ENCODE peak calls at places on chromosomes 11 and 22, in eight cellular contexts. X, Y, J, C, K, O, G and W are unnamed samples.

GRCh38 chr22:42296381-42296853 is 26.0 kb upstream of the TCF20 start:
- DNase-seq in X (no peak), Y (no peak), J (no peak), C (peak; percentile 47), K (no peak), O (no peak), G (no peak), W (no peak)

GRCh38 chr11:47415949-47416472 is 7.6 kb downstream of the SLC39A13 start:
- DNase-seq in X (peak; percentile 94), Y (no peak), J (peak; percentile 83), C (peak; percentile 77), K (no peak), O (no peak), G (no peak), W (no peak)

GRCh38 chr11:71420455-71421241 is 27.5 kb downstream of the DHCR7 start:
- DNase-seq in X (no peak), Y (peak; percentile 37), J (no peak), C (no peak), K (peak; percentile 72), O (peak; percentile 66), G (peak; percentile 49), W (no peak)

GRCh38 chr11:100631316-100631715 is 55.8 kb upstream of the ARHGAP42 start:
- DNase-seq in X (no peak), Y (no peak), J (no peak), C (no peak), K (no peak), O (no peak), G (no peak), W (no peak)

GRCh38 chr11:75467311-75467710 is 34.3 kb upstream of the KLHL35 start:
- DNase-seq in X (no peak), Y (no peak), J (no peak), C (no peak), K (no peak), O (no peak), G (no peak), W (no peak)

GRCh38 chr22:40499187-40499753 is 128.9 kb downstream of the SGSM3 start:
- DNase-seq in X (no peak), Y (peak; percentile 44), J (no peak), C (no peak), K (no peak), O (peak; percentile 70), G (no peak), W (peak; percentile 48)

GRCh38 chr11:67282876-67283371 is 6.2 kb upstream of the ANKRD13D start:
- DNase-seq in X (peak; percentile 62), Y (no peak), J (no peak), C (peak; percentile 10), K (no peak), O (no peak), G (no peak), W (no peak)

GRCh38 chr22:36079041-36079440 is 50.4 kb upstream of the RBFOX2 start:
- DNase-seq in X (no peak), Y (no peak), J (no peak), C (no peak), K (no peak), O (no peak), G (no peak), W (no peak)

GRCh38 chr11:79919340-79919739 is 478.5 kb upstream of the TENM4 start:
- DNase-seq in X (no peak), Y (no peak), J (no peak), C (no peak), K (no peak), O (no peak), G (no peak), W (no peak)

GRCh38 chr22:25765016-25765367 is 23.0 kb downstream of the MYO18B start:
- DNase-seq in X (no peak), Y (no peak), J (no peak), C (no peak), K (no peak), O (no peak), G (no peak), W (no peak)

GRCh38 chr11:57358543-57358961 is 20.4 kb downstream of the P2RX3 start:
- DNase-seq in X (no peak), Y (no peak), J (no peak), C (no peak), K (no peak), O (peak; percentile 44), G (no peak), W (no peak)

GRCh38 chr11:112596324-112596723 is 335.7 kb upstream of the PLET1 start:
- DNase-seq in X (no peak), Y (no peak), J (no peak), C (no peak), K (peak; percentile 41), O (no peak), G (no peak), W (no peak)

GRCh38 chr11:122365545-122366380 is 249.7 kb upstream of the BLID start:
- DNase-seq in X (no peak), Y (no peak), J (no peak), C (peak; percentile 34), K (no peak), O (no peak), G (peak; percentile 23), W (no peak)

GRCh38 chr22:28237092-28237491 is 318.0 kb upstream of the PITPNB start:
- DNase-seq in X (no peak), Y (no peak), J (no peak), C (no peak), K (no peak), O (no peak), G (no peak), W (no peak)

GRCh38 chr22:39457546-39458442 is 982 bp downstream of the MGAT3 start:
- DNase-seq in X (no peak), Y (no peak), J (no peak), C (no peak), K (no peak), O (peak; percentile 51), G (peak; percentile 44), W (peak; percentile 73)

GRCh38 chr11:58006940-58007339 is 16.7 kb upstream of the OR9Q1 start:
- DNase-seq in X (no peak), Y (no peak), J (no peak), C (no peak), K (no peak), O (no peak), G (no peak), W (no peak)

GRCh38 chr11:58628446-58628845 is 6.0 kb downstream of the CNTF start:
- DNase-seq in X (no peak), Y (no peak), J (no peak), C (peak; percentile 33), K (no peak), O (no peak), G (no peak), W (no peak)

GRCh38 chr11:121467965-121468364 is 15.2 kb upstream of the SORL1-AS1 start:
- DNase-seq in X (no peak), Y (peak; percentile 75), J (no peak), C (no peak), K (no peak), O (no peak), G (no peak), W (peak; percentile 79)

GRCh38 chr11:92332986-92333385 is 108.4 kb downstream of the FAT3 start:
- DNase-seq in X (no peak), Y (no peak), J (no peak), C (no peak), K (no peak), O (no peak), G (no peak), W (no peak)

GRCh38 chr11:8566613-8567210 is 27.3 kb downstream of the STK33 start:
- DNase-seq in X (no peak), Y (peak; percentile 42), J (no peak), C (no peak), K (no peak), O (peak; percentile 41), G (peak; percentile 50), W (peak; percentile 17)
- TF ChIP-seq CTCF in X (peak; percentile 73), Y (peak; percentile 42), J (peak; percentile 65), C (peak; percentile 70), K (peak; percentile 81), O (peak; percentile 82), G (peak; percentile 46), W (peak; percentile 45)

GRCh38 chr11:1825039-1825740 is 9.6 kb upstream of the SYT8 start:
- DNase-seq in X (peak; percentile 87), Y (no peak), J (no peak), C (no peak), K (peak; percentile 94), O (peak; percentile 84), G (peak; percentile 89), W (peak; percentile 79)
- TF ChIP-seq CTCF in X (peak; percentile 56), Y (peak; percentile 66), J (no peak), C (peak; percentile 52), K (peak; percentile 95), O (peak; percentile 85), G (peak; percentile 60), W (peak; percentile 67)

GRCh38 chr22:19005905-19006304 is 69.8 kb upstream of the PRODH start:
- DNase-seq in X (no peak), Y (no peak), J (no peak), C (no peak), K (no peak), O (no peak), G (no peak), W (no peak)

GRCh38 chr22:19003518-19003917 is 67.4 kb upstream of the PRODH start:
- DNase-seq in X (no peak), Y (no peak), J (no peak), C (no peak), K (no peak), O (no peak), G (no peak), W (no peak)

GRCh38 chr22:19002684-19003038 is 66.6 kb upstream of the PRODH start:
- DNase-seq in X (no peak), Y (no peak), J (no peak), C (no peak), K (no peak), O (no peak), G (no peak), W (no peak)

GRCh38 chr22:19001204-19001603 is 65.1 kb upstream of the PRODH start:
- DNase-seq in X (no peak), Y (no peak), J (no peak), C (no peak), K (no peak), O (no peak), G (no peak), W (no peak)

GRCh38 chr22:19004471-19004870 is 68.4 kb upstream of the PRODH start:
- DNase-seq in X (no peak), Y (no peak), J (no peak), C (no peak), K (no peak), O (no peak), G (no peak), W (no peak)
- TF ChIP-seq CTCF in X (no peak), Y (no peak), J (no peak), C (no peak), K (no peak), O (no peak), G (no peak), W (no peak)

DNA sequence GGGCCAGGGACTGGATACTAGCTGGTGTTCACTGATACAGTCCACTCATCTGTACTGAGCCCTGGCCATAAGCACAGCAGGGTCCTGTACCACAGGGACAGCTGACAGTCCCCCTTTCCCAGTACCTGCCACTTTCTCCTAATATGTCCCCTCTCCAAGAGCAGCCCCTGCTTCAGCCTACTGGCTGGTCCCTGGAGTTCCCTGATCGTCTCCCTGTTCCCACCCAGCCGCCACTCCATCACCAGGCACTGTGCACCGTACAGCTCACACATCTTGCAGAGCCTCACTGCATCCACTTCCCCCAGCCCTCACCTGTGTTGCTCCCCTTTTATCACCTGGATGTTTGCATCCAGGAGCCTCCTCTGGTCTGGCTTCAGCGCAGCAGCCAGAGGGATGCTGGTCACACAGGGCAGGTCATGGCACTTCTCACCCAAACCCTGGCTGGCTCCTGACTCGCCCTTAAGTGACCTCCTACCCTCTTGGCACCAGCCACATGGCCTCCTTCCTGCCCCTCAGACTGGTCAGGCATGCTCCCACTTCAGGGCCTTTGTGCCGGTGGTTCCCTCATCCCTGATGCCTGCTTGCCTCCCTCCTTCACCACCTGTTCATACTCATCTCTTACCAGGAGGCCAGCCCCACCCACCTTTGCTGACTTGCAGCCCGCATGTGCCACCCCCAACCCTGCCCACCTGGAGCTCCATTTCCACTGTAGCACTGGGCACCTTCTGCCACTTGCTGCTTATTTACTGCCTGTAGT is 19.9 kb downstream of the GNAZ start:
- DNase-seq in X (no peak), Y (no peak), J (no peak), C (no peak), K (no peak), O (no peak), G (no peak), W (no peak)
- TF ChIP-seq CTCF in X (no peak), Y (no peak), J (no peak), C (no peak), K (no peak), O (no peak), G (no peak), W (no peak)